ENCODE peak calls at places on chromosome 14, in six cellular contexts. B, X, H, V, T and P are unnamed samples.

GRCh38 chr14:59150990-59151389 is 37.5 kb upstream of the DAAM1 start:
- DNase-seq in X (no peak), B (no peak), V (no peak), T (no peak), H (no peak), P (peak; percentile 60)

GRCh38 chr14:80959448-80960006 is 4.1 kb downstream of the TSHR start:
- DNase-seq in X (no peak), H (no peak), B (peak; percentile 91), V (no peak), T (no peak), P (peak; percentile 15)

GRCh38 chr14:63833728-63834127 is 19.1 kb upstream of the SYNE2 start:
- DNase-seq in H (no peak), V (no peak), X (no peak), B (no peak), T (no peak), P (no peak)

GRCh38 chr14:79629891-79630560 is 581.3 kb downstream of the DIO2 start:
- DNase-seq in B (no peak), H (no peak), T (no peak), V (no peak), X (no peak), P (no peak)

GRCh38 chr14:89849931-89850330 is 104.6 kb downstream of the EFCAB11 start:
- DNase-seq in B (no peak), V (no peak), T (no peak), H (no peak), X (no peak), P (no peak)

GRCh38 chr14:78143489-78144145 is 26.6 kb upstream of the NRXN3 start:
- DNase-seq in V (no peak), T (peak; percentile 18), H (peak; percentile 62), X (no peak), B (no peak), P (peak; percentile 33)

GRCh38 chr14:51394391-51394790 is 154.3 kb downstream of the TMX1 start:
- DNase-seq in V (peak; percentile 53), T (no peak), H (no peak), B (no peak), X (no peak), P (no peak)

GRCh38 chr14:73759714-73760597 is 45.8 kb upstream of the PNMA1 start:
- DNase-seq in B (peak; percentile 66), V (peak; percentile 97), H (peak; percentile 95), T (peak; percentile 95), X (peak; percentile 96), P (peak; percentile 99)

GRCh38 chr14:50371546-50371945 is 25.1 kb downstream of the CDKL1 start:
- DNase-seq in V (no peak), X (no peak), B (no peak), H (no peak), T (no peak), P (no peak)

GRCh38 chr14:29037428-29037827 is 270.8 kb downstream of the FOXG1 start:
- DNase-seq in H (no peak), V (no peak), T (no peak), X (no peak), B (no peak), P (no peak)

GRCh38 chr14:103690332-103690731 is 24.9 kb downstream of the XRCC3 start:
- DNase-seq in X (no peak), V (no peak), T (no peak), H (no peak), B (no peak), P (no peak)

GRCh38 chr14:21096438-21096837 is 2.0 kb downstream of the ZNF219 start:
- DNase-seq in X (no peak), T (no peak), V (no peak), H (no peak), B (no peak), P (no peak)

GRCh38 chr14:81453166-81453766 is 53.1 kb upstream of the STON2 start:
- DNase-seq in B (no peak), X (peak; percentile 47), T (peak; percentile 70), V (peak; percentile 48), H (peak; percentile 41), P (peak; percentile 57)

GRCh38 chr14:86055512-86055911 is 525.6 kb downstream of the FLRT2 start:
- DNase-seq in H (no peak), T (no peak), X (no peak), B (no peak), V (peak; percentile 19), P (peak; percentile 7)

GRCh38 chr14:99257673-99258221 is 14.2 kb downstream of the BCL11B start:
- DNase-seq in T (no peak), X (no peak), H (no peak), B (no peak), V (no peak), P (no peak)

GRCh38 chr14:58717821-58718220 is 80.1 kb downstream of the DACT1 start:
- DNase-seq in V (no peak), H (no peak), B (no peak), X (no peak), T (no peak), P (no peak)

GRCh38 chr14:99780690-99781089 is 12.5 kb upstream of the EML1 start:
- DNase-seq in T (no peak), X (peak; percentile 48), H (no peak), V (no peak), B (no peak), P (no peak)

GRCh38 chr14:104001003-104001402 is 58.7 kb upstream of the RD3L start:
- DNase-seq in H (no peak), X (peak; percentile 21), V (peak; percentile 6), T (peak; percentile 36), B (no peak), P (peak; percentile 32)

GRCh38 chr14:77556946-77557345 is 58.3 kb upstream of the ISM2 start:
- DNase-seq in B (no peak), X (no peak), T (no peak), H (no peak), V (no peak), P (peak; percentile 63)

GRCh38 chr14:74574706-74575105 is 37.3 kb downstream of the LTBP2 start:
- DNase-seq in H (no peak), V (no peak), T (no peak), B (no peak), X (no peak), P (peak; percentile 25)

GRCh38 chr14:100617715-100618693 is 30.8 kb upstream of the BEGAIN start:
- DNase-seq in T (no peak), V (no peak), B (no peak), X (no peak), H (no peak), P (peak; percentile 65)

GRCh38 chr14:104981699-104982541 is 3.7 kb upstream of the CLBA1 start:
- DNase-seq in X (no peak), H (no peak), T (no peak), V (no peak), B (no peak), P (no peak)

GRCh38 chr14:89618821-89619551 is 202.0 kb upstream of the FOXN3 start:
- DNase-seq in X (peak; percentile 12), H (peak; percentile 38), T (no peak), B (no peak), V (peak; percentile 61), P (peak; percentile 74)

GRCh38 chr14:54771411-54772027 is 131.1 kb downstream of the GCH1 start:
- DNase-seq in X (no peak), B (no peak), V (no peak), H (no peak), T (peak; percentile 59), P (no peak)

GRCh38 chr14:39175445-39176262 is 600 bp downstream of the PNN start:
- DNase-seq in V (no peak), T (peak; percentile 47), H (peak; percentile 38), B (no peak), X (peak; percentile 66), P (peak; percentile 71)

GRCh38 chr14:58298880-58299664 is 717 bp downstream of the ARID4A start:
- DNase-seq in V (peak; percentile 18), T (peak; percentile 31), B (no peak), X (no peak), H (peak; percentile 22), P (peak; percentile 78)

GRCh38 chr14:24273422-24273998 is 2.1 kb upstream of the RABGGTA start:
- DNase-seq in B (no peak), X (peak; percentile 60), H (peak; percentile 32), T (no peak), V (no peak), P (peak; percentile 28)

GRCh38 chr14:55710506-55711041 is 130.6 kb downstream of the KTN1 start:
- DNase-seq in X (no peak), B (no peak), H (no peak), T (no peak), V (no peak), P (no peak)

GRCh38 chr14:47186491-47186890 is 488.9 kb downstream of the MDGA2 start:
- DNase-seq in H (no peak), X (no peak), V (peak; percentile 79), B (no peak), T (no peak), P (no peak)

GRCh38 chr14:92224348-92224954 is 98.5 kb upstream of the SLC24A4 start:
- DNase-seq in X (no peak), V (no peak), H (no peak), B (no peak), T (peak; percentile 3), P (peak; percentile 13)
- TF ChIP-seq MYC in X (no peak), V (no peak), H (no peak), B (no peak), T (no peak), P (no peak)

DNA sequence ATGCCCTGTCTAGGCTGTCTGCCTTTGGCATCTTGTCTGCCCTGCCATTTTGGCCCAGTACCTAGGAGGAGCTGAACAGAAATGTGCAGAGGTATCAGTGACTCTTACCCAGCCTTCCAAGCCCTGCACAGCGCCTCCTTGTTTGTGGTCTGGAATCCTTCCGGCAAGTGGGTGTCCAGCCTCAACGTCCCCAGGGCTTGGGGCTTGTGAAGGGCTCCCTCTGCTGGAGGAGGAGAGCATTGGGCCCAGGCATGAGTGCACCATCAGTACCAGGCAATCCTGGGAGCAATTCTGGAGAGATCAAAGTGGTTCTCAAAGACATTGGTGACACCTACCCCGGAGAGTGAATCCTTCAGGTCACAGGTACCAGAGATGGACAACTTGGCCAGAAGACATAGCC is 2.4 kb upstream of the TCL1B start:
- DNase-seq in T (peak; percentile 4), B (no peak), X (peak; percentile 11), V (no peak), H (peak; percentile 25), P (peak; percentile 54)
- TF ChIP-seq MYC in T (no peak), B (no peak), X (no peak), V (no peak), H (no peak), P (no peak)

GRCh38 chr14:23095196-23096108 is at the start of gene C14orf119:
- DNase-seq in H (peak; percentile 98), B (peak; percentile 99), V (peak; percentile 100), X (peak; percentile 100), T (peak; percentile 99), P (peak; percentile 99)
- TF ChIP-seq MYC in H (peak; percentile 50), B (no peak), V (no peak), X (peak; percentile 18), T (peak; percentile 58), P (no peak)

GRCh38 chr14:71206766-71207371 is 299.6 kb downstream of the PCNX1 start:
- DNase-seq in T (no peak), V (peak; percentile 91), H (peak; percentile 26), B (no peak), X (no peak), P (no peak)
- TF ChIP-seq MYC in T (no peak), V (no peak), H (no peak), B (no peak), X (no peak), P (no peak)

GRCh38 chr14:75822522-75823288 is 159.1 kb downstream of the TGFB3 start:
- DNase-seq in X (no peak), T (no peak), B (no peak), V (no peak), H (no peak), P (no peak)
- TF ChIP-seq MYC in X (no peak), T (no peak), B (no peak), V (no peak), H (no peak), P (no peak)